ENCODE peak calls at places on chromosome 19, in eight cellular contexts. U is left ventricle myocardium inferior; J is A549; P is CD4-positive, alpha-beta T cell; R is stomach; E is CD4-positive, CD25-positive, alpha-beta regulatory T cell; F is fibroblast of lung; C is tibial artery. K is an unnamed sample. For H3K9me3, the result is how much of the 10 kb centered on the place peaks cover.

GRCh38 chr19:54451331-54451871 is 2.4 kb downstream of the LENG8 start:
- DNase-seq in U (no peak), J (no peak), P (no peak), R (no peak), E (no peak), F (no peak), C (no peak), K (no peak)

GRCh38 chr19:36460046-36460445 is 29.3 kb downstream of the ZNF566 start:
- DNase-seq in U (no peak), J (no peak), P (no peak), R (no peak), E (no peak), F (no peak), C (no peak), K (no peak)

GRCh38 chr19:38670921-38671398 is 23.5 kb downstream of the ACTN4 start:
- DNase-seq in U (no peak), J (no peak), P (no peak), R (no peak), E (no peak), F (no peak), C (no peak), K (no peak)

GRCh38 chr19:3645067-3645396 is 18.4 kb upstream of the CACTIN start:
- DNase-seq in U (no peak), J (no peak), P (no peak), R (no peak), E (no peak), F (no peak), C (no peak), K (no peak)

GRCh38 chr19:48739400-48739825 is 997 bp downstream of the RASIP1 start:
- DNase-seq in U (no peak), J (no peak), P (no peak), R (no peak), E (no peak), F (no peak), C (no peak), K (no peak)

GRCh38 chr19:52200044-52200443 is 10.2 kb downstream of the PPP2R1A start:
- DNase-seq in U (peak), J (no peak), P (no peak), R (no peak), E (no peak), F (peak), C (peak), K (peak)

GRCh38 chr19:18416778-18417249 is 2.4 kb upstream of the SSBP4 start:
- DNase-seq in U (peak), J (no peak), P (no peak), R (peak), E (no peak), F (peak), C (peak), K (peak)

GRCh38 chr19:48895226-48895625 is 3.3 kb downstream of the TULP2 start:
- DNase-seq in U (no peak), J (no peak), P (no peak), R (no peak), E (no peak), F (no peak), C (no peak), K (no peak)

GRCh38 chr19:48633148-48634035 is 3.8 kb downstream of the DBP start:
- DNase-seq in U (no peak), J (no peak), P (no peak), R (no peak), E (no peak), F (no peak), C (peak), K (no peak)

GRCh38 chr19:50191270-50191669 is 12.2 kb upstream of the MYH14 start:
- DNase-seq in U (no peak), J (no peak), P (no peak), R (no peak), E (no peak), F (peak), C (no peak), K (no peak)

GRCh38 chr19:18488403-18488723 is 33.5 kb downstream of the ELL start:
- DNase-seq in U (no peak), J (peak), P (no peak), R (no peak), E (no peak), F (no peak), C (no peak), K (no peak)

GRCh38 chr19:48350856-48351255 is 12.9 kb downstream of the TMEM143 start:
- DNase-seq in U (no peak), J (no peak), P (no peak), R (no peak), E (no peak), F (no peak), C (no peak), K (no peak)

GRCh38 chr19:33714149-33714548 is 82.5 kb upstream of the KCTD15 start:
- DNase-seq in U (no peak), J (no peak), P (no peak), R (no peak), E (no peak), F (no peak), C (no peak), K (no peak)

GRCh38 chr19:7857727-7858701 is 16.2 kb downstream of the PRR36 start:
- DNase-seq in U (no peak), J (no peak), P (no peak), R (no peak), E (no peak), F (no peak), C (no peak), K (no peak)

GRCh38 chr19:30593358-30593757 is 221.2 kb downstream of the ZNF536 start:
- DNase-seq in U (no peak), J (no peak), P (no peak), R (no peak), E (no peak), F (no peak), C (no peak), K (peak)

GRCh38 chr19:46080561-46080960 is 39.8 kb upstream of the IGFL4 start:
- DNase-seq in U (no peak), J (no peak), P (no peak), R (no peak), E (no peak), F (peak), C (no peak), K (no peak)

GRCh38 chr19:33329060-33329459 is 26.7 kb upstream of the CEBPA start:
- DNase-seq in U (no peak), J (no peak), P (no peak), R (no peak), E (no peak), F (no peak), C (no peak), K (no peak)

GRCh38 chr19:29076161-29076560 is 136.8 kb downstream of the UQCRFS1 start:
- DNase-seq in U (no peak), J (no peak), P (no peak), R (no peak), E (no peak), F (no peak), C (no peak), K (peak)

GRCh38 chr19:19224852-19225494 is 13.2 kb downstream of the NCAN start:
- DNase-seq in U (peak), J (peak), P (peak), R (peak), E (peak), F (peak), C (peak), K (no peak)

GRCh38 chr19:48218964-48219363 is 36.7 kb downstream of the CARD8 start:
- DNase-seq in U (no peak), J (no peak), P (no peak), R (no peak), E (no peak), F (no peak), C (no peak), K (no peak)

GRCh38 chr19:518292-519231 is 11.3 kb downstream of the TPGS1 start:
- DNase-seq in U (no peak), J (no peak), P (peak), R (no peak), E (peak), F (peak), C (no peak), K (no peak)

GRCh38 chr19:54463531-54464043 is at the start of gene LENG9:
- DNase-seq in U (peak), J (peak), P (peak), R (peak), E (peak), F (peak), C (peak), K (peak)

GRCh38 chr19:12478234-12478941 is 6.2 kb downstream of the ZNF709 start:
- DNase-seq in U (no peak), J (no peak), P (no peak), R (no peak), E (peak), F (no peak), C (no peak), K (no peak)

GRCh38 chr19:33794578-33795369 is 1.9 kb upstream of the KCTD15 start:
- DNase-seq in U (peak), J (no peak), P (no peak), R (no peak), E (no peak), F (no peak), C (no peak), K (no peak)

GRCh38 chr19:5586300-5587070 is 18.7 kb upstream of the TINCR start:
- DNase-seq in U (no peak), J (no peak), P (no peak), R (no peak), E (no peak), F (no peak), C (no peak), K (no peak)

GRCh38 chr19:3455960-3456601 is 24.2 kb downstream of the SMIM24 start:
- DNase-seq in U (no peak), J (no peak), P (no peak), R (no peak), E (no peak), F (peak), C (no peak), K (no peak)

GRCh38 chr19:35509861-35510625 is 3.4 kb downstream of the DMKN start:
- DNase-seq in U (peak), J (peak), P (peak), R (peak), E (peak), F (peak), C (peak), K (no peak)

GRCh38 chr19:402786-403185 is 6.2 kb downstream of the C2CD4C start:
- DNase-seq in U (no peak), J (no peak), P (no peak), R (no peak), E (no peak), F (no peak), C (no peak), K (no peak)

GRCh38 chr19:5051619-5052018 is 82.7 kb downstream of the KDM4B start:
- DNase-seq in U (no peak), J (no peak), P (no peak), R (no peak), E (no peak), F (no peak), C (no peak), K (no peak)

GRCh38 chr19:32607479-32607878 is 26.5 kb downstream of the PDCD5 start:
- DNase-seq in U (no peak), J (no peak), P (no peak), R (no peak), E (no peak), F (no peak), C (no peak), K (no peak)

GRCh38 chr19:31831421-31831820 is 482.2 kb upstream of the TSHZ3 start:
- DNase-seq in U (no peak), J (no peak), P (no peak), R (no peak), E (no peak), F (no peak), C (no peak), K (no peak)

DNA sequence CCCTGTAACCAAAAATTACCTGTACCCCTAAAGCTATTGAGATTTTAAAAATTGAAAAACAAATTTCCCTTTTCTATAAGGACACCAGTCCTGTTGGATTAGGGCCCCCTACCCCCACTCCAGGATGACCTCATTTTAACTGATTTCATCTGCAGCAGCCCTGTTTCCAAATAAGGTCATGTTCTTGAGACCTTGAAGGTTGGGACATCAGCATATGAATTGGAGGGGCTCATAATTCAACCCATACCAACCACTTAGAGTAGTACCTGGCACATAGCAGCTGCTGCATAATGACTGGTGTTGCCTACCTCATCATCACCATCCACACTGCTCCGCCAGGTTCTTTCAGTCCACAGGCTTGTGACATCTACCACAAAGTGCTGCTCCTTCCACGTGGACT is 17.6 kb downstream of the ZNF71 start:
- DNase-seq in U (no peak), J (no peak), P (no peak), R (no peak), E (no peak), F (no peak), C (no peak), K (no peak)
- H3K9me3 ChIP-seq in U (half or more), J (half or more), P (half or more), R (under half), E (half or more), F (under half), C (under half), K (half or more)

GRCh38 chr19:15737722-15738121 is at the start of gene OR10H3:
- DNase-seq in U (no peak), J (no peak), P (no peak), R (no peak), E (no peak), F (no peak), C (no peak), K (no peak)

GRCh38 chr19:15740785-15741184 is 3.0 kb downstream of the OR10H3 start:
- DNase-seq in U (no peak), J (no peak), P (no peak), R (no peak), E (no peak), F (no peak), C (no peak), K (no peak)
- H3K9me3 ChIP-seq in U (under half), J (under half), P (under half), R (under half), E (under half), F (under half), C (under half), K (under half)

GRCh38 chr19:44344255-44344654 is 12.2 kb downstream of the ZNF112 start:
- DNase-seq in U (no peak), J (no peak), P (no peak), R (no peak), E (no peak), F (no peak), C (no peak), K (no peak)
- H3K9me3 ChIP-seq in U (half or more), J (half or more), P (under half), R (half or more), E (under half), F (under half), C (under half), K (half or more)

DNA sequence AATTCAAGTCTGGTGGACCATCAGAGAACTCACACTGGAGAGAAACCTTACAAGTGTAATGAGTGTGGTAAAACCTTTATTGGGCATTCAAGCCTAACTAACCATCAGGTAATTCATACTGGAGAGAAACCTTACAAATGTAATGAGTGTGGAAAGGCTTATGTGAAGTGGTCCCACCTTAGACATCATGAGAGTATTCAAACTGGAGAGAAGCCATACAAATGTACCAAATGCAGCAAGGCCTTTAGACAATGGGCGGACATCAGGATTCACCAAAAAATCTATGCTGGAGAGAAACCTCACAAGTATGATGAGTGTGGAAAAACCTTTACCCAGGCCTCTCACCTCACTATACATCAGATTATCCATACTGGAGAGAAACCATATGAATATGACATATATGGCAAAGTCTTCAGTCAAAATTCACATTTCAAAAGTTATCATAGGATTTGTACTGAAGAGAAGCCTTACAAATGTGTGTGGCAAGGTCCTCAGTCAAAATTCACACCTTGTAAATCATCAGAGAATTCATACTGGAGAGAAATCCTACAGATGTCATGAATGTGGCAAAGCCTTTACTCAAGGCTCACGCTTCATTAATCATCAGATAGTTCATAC is 19.7 kb upstream of the ZNF665 start:
- DNase-seq in U (no peak), J (no peak), P (no peak), R (no peak), E (no peak), F (no peak), C (no peak), K (no peak)
- H3K9me3 ChIP-seq in U (half or more), J (half or more), P (half or more), R (half or more), E (half or more), F (under half), C (half or more), K (half or more)

DNA sequence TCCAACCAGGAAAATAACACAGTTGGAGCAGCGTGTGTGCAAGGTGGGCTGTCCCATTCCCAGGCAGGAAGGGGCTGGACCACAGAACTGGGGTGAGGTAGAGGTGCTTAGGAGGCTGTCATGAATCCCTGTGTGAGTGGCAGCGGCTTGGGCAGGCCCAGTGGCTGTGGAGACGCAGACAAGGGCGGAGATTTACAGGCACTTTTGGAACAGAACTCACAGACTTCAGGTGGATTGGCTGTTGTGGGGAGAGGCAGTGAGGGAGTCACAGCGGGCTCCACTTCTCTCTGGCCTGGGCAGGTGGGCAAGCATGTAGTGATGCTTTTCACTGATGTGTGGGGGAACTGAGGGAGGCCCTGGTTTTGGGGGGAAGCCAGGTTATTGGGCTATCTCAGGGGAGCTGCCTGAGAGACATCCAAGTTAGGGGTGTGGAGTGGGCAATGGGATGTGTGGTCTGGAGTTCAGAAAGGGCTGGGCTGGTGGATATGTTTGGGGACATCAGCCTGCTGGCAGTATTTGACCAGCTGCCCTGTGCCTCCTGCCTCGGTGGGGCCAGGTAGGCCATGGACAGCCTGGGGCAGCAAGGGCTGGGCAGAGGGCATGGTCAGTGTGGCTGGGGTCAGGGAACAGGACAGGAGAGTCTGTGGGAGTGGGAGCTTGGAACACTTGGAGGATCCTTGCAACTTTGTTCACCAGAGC is 27.0 kb upstream of the ZNF492 start:
- DNase-seq in U (no peak), J (no peak), P (no peak), R (no peak), E (no peak), F (no peak), C (no peak), K (peak)
- H3K9me3 ChIP-seq in U (under half), J (under half), P (under half), R (under half), E (under half), F (under half), C (under half), K (under half)

DNA sequence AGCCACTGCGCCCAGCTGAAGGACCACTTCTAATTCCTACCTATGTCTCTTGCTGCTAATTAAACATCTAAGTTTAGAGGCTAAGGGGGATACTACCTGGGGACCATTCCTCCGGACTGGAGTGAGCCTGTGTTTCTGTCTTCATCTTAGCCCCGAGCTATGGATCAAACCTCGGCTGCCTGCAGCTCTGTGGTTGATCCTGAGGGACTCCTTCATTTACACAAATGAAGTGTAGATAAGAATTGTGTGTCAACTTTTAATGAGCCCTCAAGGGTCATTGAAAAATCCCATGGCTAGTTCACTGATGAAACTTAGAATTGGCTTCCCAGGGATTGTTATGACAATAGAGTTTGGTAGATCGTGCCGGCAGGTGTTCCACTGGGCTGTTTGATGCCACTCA is 31.5 kb upstream of the OR10H1 start:
- DNase-seq in U (no peak), J (no peak), P (no peak), R (no peak), E (no peak), F (no peak), C (no peak), K (no peak)
- H3K9me3 ChIP-seq in U (under half), J (under half), P (under half), R (under half), E (under half), F (under half), C (under half), K (under half)

GRCh38 chr19:56810260-56810659 is 30.3 kb downstream of the PEG3 start:
- DNase-seq in U (no peak), J (no peak), P (no peak), R (no peak), E (no peak), F (no peak), C (no peak), K (no peak)
- H3K9me3 ChIP-seq in U (under half), J (under half), P (under half), R (under half), E (under half), F (under half), C (under half), K (under half)

K was measured in ascending aorta.